ENCODE peak calls at places on chromosomes 4 and X, in ten cellular contexts. H, U, L, W, I, N, T, J, Y and S are unnamed samples.

GRCh38 chr4:154490589-154491340 is 834 bp downstream of the DCHS2 start:
- DNase-seq in H (no peak), U (no peak), L (no peak), W (no peak), I (peak; percentile 9), N (no peak), T (no peak), J (no peak), Y (no peak), S (peak; percentile 16)

GRCh38 chrX:21932277-21932996 is 8.1 kb upstream of the SMS start:
- DNase-seq in H (no peak), U (peak; percentile 72), L (no peak), W (peak; percentile 97), I (no peak), N (no peak), T (no peak), J (peak; percentile 93), Y (no peak), S (no peak)

GRCh38 chrX:46831620-46832327 is 5.1 kb upstream of the RP2 start:
- DNase-seq in H (no peak), U (no peak), L (no peak), W (peak; percentile 72), I (no peak), N (no peak), T (no peak), J (peak; percentile 51), Y (no peak), S (no peak)

GRCh38 chr4:1676605-1677525 is 7.2 kb downstream of the FAM53A start:
- DNase-seq in H (peak; percentile 43), U (no peak), L (no peak), W (no peak), I (no peak), N (no peak), T (no peak), J (no peak), Y (no peak), S (no peak)

GRCh38 chr4:117135634-117136354 is 50.4 kb upstream of the TRAM1L1 start:
- DNase-seq in H (no peak), U (no peak), L (no peak), W (no peak), I (no peak), N (no peak), T (no peak), J (peak; percentile 6), Y (no peak), S (no peak)

GRCh38 chrX:136531951-136532350 is at the start of gene VGLL1:
- DNase-seq in H (no peak), U (no peak), L (no peak), W (no peak), I (no peak), N (no peak), T (no peak), J (no peak), Y (no peak), S (no peak)

GRCh38 chr4:145481164-145481941 is at the start of gene SMAD1:
- DNase-seq in H (peak; percentile 93), U (peak; percentile 86), L (peak; percentile 57), W (peak; percentile 82), I (peak; percentile 86), N (peak; percentile 85), T (no peak), J (peak; percentile 74), Y (no peak), S (no peak)

GRCh38 chr4:74440356-74440755 is 4.6 kb upstream of the AREG start:
- DNase-seq in H (no peak), U (no peak), L (no peak), W (no peak), I (no peak), N (no peak), T (no peak), J (no peak), Y (no peak), S (no peak)

GRCh38 chrX:25343060-25343459 is 327.3 kb upstream of the ARX start:
- DNase-seq in H (no peak), U (no peak), L (no peak), W (no peak), I (no peak), N (no peak), T (no peak), J (no peak), Y (no peak), S (no peak)

GRCh38 chr4:182555997-182556418 is 312.8 kb downstream of the TENM3 start:
- DNase-seq in H (no peak), U (no peak), L (no peak), W (peak; percentile 91), I (no peak), N (no peak), T (no peak), J (peak; percentile 90), Y (no peak), S (no peak)

GRCh38 chr4:182554736-182555135 is 311.5 kb downstream of the TENM3 start:
- DNase-seq in H (no peak), U (no peak), L (no peak), W (no peak), I (no peak), N (no peak), T (no peak), J (peak; percentile 79), Y (no peak), S (no peak)

GRCh38 chr4:182560358-182560757 is 317.2 kb downstream of the TENM3 start:
- DNase-seq in H (no peak), U (no peak), L (no peak), W (peak; percentile 76), I (no peak), N (no peak), T (no peak), J (peak; percentile 65), Y (no peak), S (no peak)

GRCh38 chr4:182552948-182553347 is 309.7 kb downstream of the TENM3 start:
- DNase-seq in H (no peak), U (no peak), L (no peak), W (no peak), I (no peak), N (no peak), T (no peak), J (no peak), Y (no peak), S (no peak)

GRCh38 chr4:182556576-182556975 is 313.4 kb downstream of the TENM3 start:
- DNase-seq in H (no peak), U (no peak), L (no peak), W (peak; percentile 82), I (no peak), N (no peak), T (no peak), J (peak; percentile 83), Y (no peak), S (no peak)
- H3K4me1 ChIP-seq in H (no peaks in the 10 kb centered on the region), U (no peaks in the 10 kb centered on the region), L (no peaks in the 10 kb centered on the region), W (peaks cover 11% of the 10 kb centered on the region), I (no peaks in the 10 kb centered on the region), N (peaks cover 2% of the 10 kb centered on the region), T (no peaks in the 10 kb centered on the region), J (peaks cover 22% of the 10 kb centered on the region), Y (no peaks in the 10 kb centered on the region), S (no peaks in the 10 kb centered on the region)

GRCh38 chr4:53598901-53599300 is 7.6 kb upstream of the LNX1 start:
- DNase-seq in H (no peak), U (no peak), L (no peak), W (no peak), I (no peak), N (no peak), T (no peak), J (peak; percentile 66), Y (no peak), S (no peak)

GRCh38 chr4:53598483-53598882 is 7.2 kb upstream of the LNX1 start:
- DNase-seq in H (no peak), U (no peak), L (no peak), W (peak; percentile 57), I (no peak), N (no peak), T (no peak), J (peak; percentile 20), Y (no peak), S (no peak)

GRCh38 chr4:53599632-53600031 is 8.3 kb upstream of the LNX1 start:
- DNase-seq in H (no peak), U (no peak), L (no peak), W (no peak), I (no peak), N (no peak), T (no peak), J (no peak), Y (no peak), S (no peak)

GRCh38 chr4:53602390-53602789 is 11.1 kb upstream of the LNX1 start:
- DNase-seq in H (no peak), U (no peak), L (no peak), W (no peak), I (no peak), N (no peak), T (no peak), J (no peak), Y (no peak), S (no peak)

GRCh38 chr4:53601251-53601764 is 10.0 kb upstream of the LNX1 start:
- DNase-seq in H (peak; percentile 55), U (no peak), L (no peak), W (no peak), I (peak; percentile 29), N (no peak), T (no peak), J (no peak), Y (no peak), S (no peak)
- H3K4me3 ChIP-seq in H (no peak overlapping the region), U (no peak overlapping the region), L (no peak overlapping the region), W (no peak overlapping the region), I (no peak overlapping the region), N (no peak overlapping the region), T (no peak overlapping the region), J (no peak overlapping the region), Y (no peak overlapping the region), S (no peak overlapping the region)

DNA sequence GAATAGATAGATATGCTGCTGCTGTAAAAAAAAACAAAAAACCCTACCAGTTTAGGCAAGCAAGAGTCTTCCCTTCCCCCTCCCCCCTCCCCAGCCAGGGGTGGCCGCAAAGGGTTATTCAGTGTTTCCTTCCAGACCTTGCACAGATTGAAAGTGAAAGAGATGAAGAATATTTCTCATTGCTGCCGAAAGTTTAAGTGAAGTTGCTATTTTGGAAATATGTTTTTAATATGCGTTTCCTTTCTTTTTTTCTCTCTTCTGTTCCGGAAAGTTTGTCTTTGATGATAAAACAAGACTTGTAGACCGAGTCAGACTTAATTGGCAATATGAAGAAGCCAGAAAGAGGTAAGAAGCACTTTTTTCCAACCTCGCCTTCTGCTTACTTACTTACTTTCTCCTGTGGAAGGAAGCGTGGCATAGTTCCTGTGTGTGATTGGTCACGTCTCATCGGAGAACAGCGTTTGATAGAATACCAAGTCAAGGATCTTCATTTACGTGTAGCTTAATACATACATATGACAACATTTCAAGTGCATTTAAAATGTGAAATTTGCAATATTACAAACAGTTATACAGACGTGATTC is 58.4 kb upstream of the CLCN4 start:
- DNase-seq in H (no peak), U (no peak), L (no peak), W (no peak), I (no peak), N (no peak), T (no peak), J (no peak), Y (peak; percentile 37), S (peak; percentile 55)
- H3K27ac ChIP-seq in H (no peak overlapping the region), U (peak overlapping the region; percentile 84), L (no peak overlapping the region), W (no peak overlapping the region), I (peak overlapping the region; percentile 65), N (no peak overlapping the region), T (peak overlapping the region; percentile 59), J (no peak overlapping the region), Y (peak overlapping the region; percentile 78), S (peak overlapping the region; percentile 79)

DNA sequence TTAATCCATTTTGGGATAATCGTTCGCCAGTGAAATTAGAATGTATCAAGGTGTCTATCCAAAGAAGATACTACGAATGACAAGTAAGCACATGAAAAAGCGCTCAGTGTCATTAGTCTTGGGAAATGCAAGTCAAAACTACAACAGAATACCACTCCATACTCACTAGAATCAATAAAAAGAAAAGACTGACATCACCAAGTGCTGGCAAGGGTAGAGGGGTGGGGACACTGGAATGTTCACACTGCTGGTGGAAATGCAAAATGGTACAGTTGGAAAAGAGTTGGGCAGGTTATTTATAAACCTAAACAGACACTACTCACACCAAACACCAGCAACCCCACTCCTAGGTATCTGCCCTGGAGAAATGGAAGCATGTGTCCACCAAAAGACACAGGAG is 11.2 kb downstream of the WDR1 start:
- DNase-seq in H (no peak), U (no peak), L (no peak), W (no peak), I (no peak), N (no peak), T (no peak), J (no peak), Y (no peak), S (no peak)
- H3K4me1 ChIP-seq in H (no peaks in the 10 kb centered on the region), U (peaks cover 11% of the 10 kb centered on the region), L (peaks cover 74% of the 10 kb centered on the region), W (peaks cover 68% of the 10 kb centered on the region), I (peaks cover 92% of the 10 kb centered on the region), N (peaks cover 61% of the 10 kb centered on the region), T (peaks cover 100% of the 10 kb centered on the region), J (peaks cover 78% of the 10 kb centered on the region), Y (peaks cover 97% of the 10 kb centered on the region), S (peaks cover 95% of the 10 kb centered on the region)